ENCODE peak calls at places on chromosomes 3 and 15, in six cellular contexts. P is Caco-2, V is AG09319, Q is A549, E is H4, O is GM23338. T is an unnamed sample.
A peak's percentile ranks its signal among the peaks of the same experiment; 100 is the strongest.

GRCh38 chr15:51649659-51650521 is 27.3 kb upstream of the DMXL2 start:
- DNase-seq in O (peak; percentile 77), E (peak; percentile 75), V (peak; percentile 49), Q (peak; percentile 75), P (peak; percentile 64), T (peak; percentile 28)

GRCh38 chr3:79286882-79287281 is 480.9 kb downstream of the ROBO1 start:
- DNase-seq in V (no peak), O (no peak), P (no peak), E (no peak), Q (no peak), T (no peak)

GRCh38 chr3:159929181-159929893 is 59.3 kb upstream of the IL12A start:
- DNase-seq in P (peak; percentile 32), E (peak; percentile 93), Q (peak; percentile 44), O (peak; percentile 7), V (peak; percentile 42), T (no peak)

GRCh38 chr3:114144909-114145688 is 33.8 kb downstream of the DRD3 start:
- DNase-seq in P (no peak), O (no peak), Q (no peak), V (peak; percentile 74), E (peak; percentile 91), T (no peak)

GRCh38 chr3:9422712-9423424 is 25.5 kb downstream of the SETD5 start:
- DNase-seq in V (peak; percentile 93), Q (peak; percentile 60), E (peak; percentile 93), P (peak; percentile 82), O (peak; percentile 75), T (peak; percentile 48)

GRCh38 chr3:148131990-148132638 is 565.6 kb upstream of the AGTR1 start:
- DNase-seq in P (no peak), E (no peak), V (no peak), Q (no peak), O (no peak), T (no peak)

GRCh38 chr15:99566157-99566900 is 545 bp downstream of the MEF2A start:
- DNase-seq in Q (no peak), V (no peak), P (peak; percentile 34), E (no peak), O (peak; percentile 39), T (no peak)

GRCh38 chr15:31488437-31489204 is 162.0 kb downstream of the KLF13 start:
- DNase-seq in Q (peak; percentile 97), E (peak; percentile 79), O (peak; percentile 90), V (peak; percentile 78), P (peak; percentile 60), T (peak; percentile 20)

GRCh38 chr3:58411036-58411435 is 22.6 kb downstream of the PDHB start:
- DNase-seq in Q (no peak), P (no peak), O (no peak), V (no peak), E (no peak), T (no peak)

GRCh38 chr3:14461748-14462324 is 59.4 kb downstream of the SLC6A6 start:
- DNase-seq in Q (peak; percentile 71), P (peak; percentile 78), V (no peak), O (peak; percentile 68), E (peak; percentile 45), T (no peak)